ENCODE peak calls at places on chromosomes 1 and 21, in five cellular contexts. One of them, this sample, is unnamed.

GRCh38 chr1:27478098-27478497 is 11.9 kb downstream of the WASF2 start:
- DNase-seq in HEK293T: no peak
- DNase-seq in HepG2: no peak
- DNase-seq in SK-N-SH: no peak
- DNase-seq in K562: no peak
- DNase-seq in this sample: no peak

GRCh38 chr1:156894711-156895407 is 1.3 kb downstream of the PEAR1 start:
- DNase-seq in SK-N-SH: peak
- DNase-seq in HEK293T: no peak
- DNase-seq in HepG2: no peak
- DNase-seq in K562: peak
- DNase-seq in this sample: no peak

GRCh38 chr21:31530918-31531705 is 128.4 kb upstream of the SOD1 start:
- DNase-seq in HEK293T: no peak
- DNase-seq in HepG2: no peak
- DNase-seq in K562: no peak
- DNase-seq in SK-N-SH: peak
- DNase-seq in this sample: no peak

GRCh38 chr1:47571161-47571560 is 133.3 kb downstream of the FOXD2 start:
- DNase-seq in HepG2: no peak
- DNase-seq in K562: no peak
- DNase-seq in HEK293T: no peak
- DNase-seq in SK-N-SH: no peak
- DNase-seq in this sample: no peak

GRCh38 chr1:10054465-10054864 is 21.7 kb downstream of the UBE4B start:
- DNase-seq in HEK293T: no peak
- DNase-seq in K562: no peak
- DNase-seq in SK-N-SH: no peak
- DNase-seq in HepG2: no peak
- DNase-seq in this sample: no peak

GRCh38 chr1:1432951-1433803 is 2.3 kb upstream of the VWA1 start:
- DNase-seq in HEK293T: peak
- DNase-seq in SK-N-SH: peak
- DNase-seq in K562: peak
- DNase-seq in HepG2: peak
- DNase-seq in this sample: no peak

GRCh38 chr1:84688461-84689061 is 1.7 kb downstream of the SSX2IP start:
- DNase-seq in K562: peak
- DNase-seq in HepG2: no peak
- DNase-seq in SK-N-SH: no peak
- DNase-seq in HEK293T: no peak
- DNase-seq in this sample: no peak

GRCh38 chr1:76292418-76293184 is 218.1 kb downstream of the ST6GALNAC3 start:
- DNase-seq in HepG2: no peak
- DNase-seq in K562: no peak
- DNase-seq in SK-N-SH: no peak
- DNase-seq in HEK293T: no peak
- DNase-seq in this sample: no peak

GRCh38 chr1:114508386-114508898 is 2.6 kb downstream of the TRIM33 start:
- DNase-seq in K562: no peak
- DNase-seq in HEK293T: no peak
- DNase-seq in HepG2: no peak
- DNase-seq in SK-N-SH: no peak
- DNase-seq in this sample: no peak

GRCh38 chr1:30777060-30777905 is 19.7 kb upstream of the LAPTM5 start:
- DNase-seq in HepG2: no peak
- DNase-seq in K562: peak
- DNase-seq in HEK293T: no peak
- DNase-seq in SK-N-SH: no peak
- DNase-seq in this sample: no peak

GRCh38 chr1:110433803-110434202 is 17.1 kb upstream of the PROK1 start:
- DNase-seq in K562: peak
- DNase-seq in HepG2: peak
- DNase-seq in SK-N-SH: no peak
- DNase-seq in HEK293T: peak
- DNase-seq in this sample: no peak

GRCh38 chr1:81833722-81834121 is 33.0 kb downstream of the ADGRL2 start:
- DNase-seq in HEK293T: no peak
- DNase-seq in K562: no peak
- DNase-seq in HepG2: no peak
- DNase-seq in SK-N-SH: no peak
- DNase-seq in this sample: no peak

GRCh38 chr1:47769983-47770382 is 227.2 kb downstream of the TRABD2B start:
- DNase-seq in HepG2: no peak
- DNase-seq in K562: no peak
- DNase-seq in HEK293T: no peak
- DNase-seq in SK-N-SH: no peak
- DNase-seq in this sample: no peak

GRCh38 chr1:177650947-177651346 is 318.9 kb downstream of the SEC16B start:
- DNase-seq in HepG2: no peak
- DNase-seq in HEK293T: no peak
- DNase-seq in SK-N-SH: no peak
- DNase-seq in K562: no peak
- DNase-seq in this sample: peak

GRCh38 chr1:153945795-153946621 is 510 bp downstream of the DENND4B start:
- DNase-seq in K562: peak
- DNase-seq in HEK293T: peak
- DNase-seq in HepG2: no peak
- DNase-seq in SK-N-SH: peak
- DNase-seq in this sample: peak

GRCh38 chr1:99968214-99968613 is 1.6 kb upstream of the SLC35A3 start:
- DNase-seq in K562: no peak
- DNase-seq in SK-N-SH: no peak
- DNase-seq in HepG2: no peak
- DNase-seq in HEK293T: no peak
- DNase-seq in this sample: no peak

GRCh38 chr1:165882168-165882837 is 54.9 kb downstream of the UCK2 start:
- DNase-seq in HepG2: no peak
- DNase-seq in SK-N-SH: no peak
- DNase-seq in HEK293T: no peak
- DNase-seq in K562: no peak
- DNase-seq in this sample: no peak

GRCh38 chr1:183569141-183569540 is 21.1 kb downstream of the NCF2 start:
- DNase-seq in HEK293T: no peak
- DNase-seq in K562: no peak
- DNase-seq in HepG2: peak
- DNase-seq in SK-N-SH: no peak
- DNase-seq in this sample: no peak

GRCh38 chr1:230170610-230171009 is 103.6 kb downstream of the GALNT2 start:
- DNase-seq in K562: no peak
- DNase-seq in HEK293T: no peak
- DNase-seq in SK-N-SH: no peak
- DNase-seq in HepG2: no peak
- DNase-seq in this sample: no peak

GRCh38 chr1:47438321-47439150 is 692 bp downstream of the FOXD2 start:
- DNase-seq in SK-N-SH: no peak
- DNase-seq in HEK293T: no peak
- DNase-seq in HepG2: no peak
- DNase-seq in K562: no peak
- DNase-seq in this sample: no peak

GRCh38 chr1:65114312-65114711 is 33.7 kb upstream of the AK4 start:
- DNase-seq in HEK293T: peak
- DNase-seq in HepG2: peak
- DNase-seq in K562: no peak
- DNase-seq in SK-N-SH: peak
- DNase-seq in this sample: no peak

GRCh38 chr1:28062806-28063205 is 25.6 kb downstream of the EYA3 start:
- DNase-seq in K562: no peak
- DNase-seq in HEK293T: no peak
- DNase-seq in SK-N-SH: no peak
- DNase-seq in HepG2: no peak
- DNase-seq in this sample: no peak

GRCh38 chr1:224607220-224608148 is 8.6 kb upstream of the CNIH3 start:
- DNase-seq in HepG2: no peak
- DNase-seq in HEK293T: no peak
- DNase-seq in K562: no peak
- DNase-seq in SK-N-SH: no peak
- DNase-seq in this sample: no peak

GRCh38 chr1:207918016-207918415 is 7.1 kb upstream of the CD34 start:
- DNase-seq in HEK293T: no peak
- DNase-seq in K562: no peak
- DNase-seq in SK-N-SH: no peak
- DNase-seq in HepG2: no peak
- DNase-seq in this sample: no peak

GRCh38 chr1:189180057-189180456 is 1297.6 kb downstream of the BRINP3 start:
- DNase-seq in K562: no peak
- DNase-seq in SK-N-SH: no peak
- DNase-seq in HepG2: no peak
- DNase-seq in HEK293T: no peak
- DNase-seq in this sample: no peak

GRCh38 chr1:92065042-92065441 is 10.2 kb downstream of the SETSIP start:
- DNase-seq in SK-N-SH: peak
- DNase-seq in K562: no peak
- DNase-seq in HepG2: peak
- DNase-seq in HEK293T: peak
- DNase-seq in this sample: no peak

GRCh38 chr1:113058861-113059441 is 14.0 kb upstream of the LRIG2 start:
- DNase-seq in SK-N-SH: peak
- DNase-seq in HepG2: no peak
- DNase-seq in K562: peak
- DNase-seq in HEK293T: no peak
- DNase-seq in this sample: no peak

GRCh38 chr1:241356519-241357365 is at the start of gene RGS7:
- DNase-seq in HepG2: peak
- DNase-seq in K562: no peak
- DNase-seq in HEK293T: peak
- DNase-seq in SK-N-SH: peak
- DNase-seq in this sample: no peak

DNA sequence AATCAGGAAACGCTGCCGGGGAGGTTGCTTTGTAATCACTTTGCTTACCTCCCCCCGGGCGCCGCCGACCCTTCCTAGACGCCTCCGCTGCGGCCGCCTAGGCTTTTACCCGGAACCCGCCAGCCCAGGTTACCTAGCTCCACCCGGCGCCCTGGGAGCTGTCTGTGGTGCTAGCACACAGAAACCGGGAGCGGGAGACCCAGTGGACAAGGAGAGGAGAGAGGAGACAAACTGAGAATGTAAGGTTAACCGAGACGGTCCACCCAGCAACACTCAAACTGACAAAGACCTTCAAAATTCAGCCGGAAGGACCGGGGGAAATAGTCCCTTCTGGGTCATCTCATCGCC is 9.8 kb downstream of the BARHL2 start:
- DNase-seq in HepG2: peak
- DNase-seq in HEK293T: peak
- DNase-seq in SK-N-SH: no peak
- DNase-seq in K562: peak
- DNase-seq in this sample: no peak
- TF ChIP-seq FOXM1 in HepG2: no peak
- TF ChIP-seq FOXM1 in HEK293T: no peak
- TF ChIP-seq FOXM1 in SK-N-SH: no peak
- TF ChIP-seq FOXM1 in K562: no peak
- TF ChIP-seq FOXM1 in this sample: no peak

GRCh38 chr1:15224259-15224869 is 22.7 kb upstream of the FHAD1 start:
- DNase-seq in SK-N-SH: no peak
- DNase-seq in HepG2: no peak
- DNase-seq in HEK293T: no peak
- DNase-seq in K562: no peak
- DNase-seq in this sample: no peak
- TF ChIP-seq FOXM1 in SK-N-SH: no peak
- TF ChIP-seq FOXM1 in HepG2: no peak
- TF ChIP-seq FOXM1 in HEK293T: no peak
- TF ChIP-seq FOXM1 in K562: no peak
- TF ChIP-seq FOXM1 in this sample: no peak

GRCh38 chr21:33261635-33262034 is 4.5 kb upstream of the IL10RB start:
- DNase-seq in HEK293T: no peak
- DNase-seq in K562: no peak
- DNase-seq in HepG2: no peak
- DNase-seq in SK-N-SH: no peak
- DNase-seq in this sample: no peak
- TF ChIP-seq FOXM1 in HEK293T: no peak
- TF ChIP-seq FOXM1 in K562: no peak
- TF ChIP-seq FOXM1 in HepG2: no peak
- TF ChIP-seq FOXM1 in SK-N-SH: no peak
- TF ChIP-seq FOXM1 in this sample: no peak

DNA sequence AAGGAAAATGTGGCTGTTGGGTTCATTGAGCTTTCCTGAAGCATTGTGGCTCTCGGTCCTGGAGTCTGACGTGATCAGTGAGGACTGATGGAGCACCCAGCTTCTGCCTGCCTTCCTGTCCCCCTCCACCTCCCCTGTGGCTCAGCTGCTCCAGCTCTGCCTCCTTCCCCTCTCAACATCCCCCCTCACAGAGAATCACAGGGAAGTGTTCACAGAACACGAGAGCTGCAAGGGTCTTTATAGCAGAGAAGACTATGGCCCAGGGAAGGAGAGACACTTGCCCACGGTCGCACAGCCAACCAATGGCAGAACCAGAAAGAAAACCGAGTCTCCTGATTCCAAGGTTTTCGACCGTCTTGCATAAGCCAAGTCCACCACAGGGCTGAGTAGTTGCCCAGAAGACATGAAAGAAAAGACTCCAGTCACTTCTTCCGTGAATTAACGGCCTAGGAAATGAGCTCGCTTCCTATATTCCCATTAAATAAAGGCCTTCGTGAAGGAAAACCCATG is 2.3 kb upstream of the MYOC start:
- DNase-seq in SK-N-SH: no peak
- DNase-seq in K562: no peak
- DNase-seq in HepG2: no peak
- DNase-seq in HEK293T: no peak
- DNase-seq in this sample: no peak
- TF ChIP-seq FOXM1 in SK-N-SH: no peak
- TF ChIP-seq FOXM1 in K562: no peak
- TF ChIP-seq FOXM1 in HepG2: no peak
- TF ChIP-seq FOXM1 in HEK293T: no peak
- TF ChIP-seq FOXM1 in this sample: no peak

GRCh38 chr1:42837742-42838141 is 8.7 kb upstream of the ZNF691 start:
- DNase-seq in SK-N-SH: no peak
- DNase-seq in K562: no peak
- DNase-seq in HEK293T: no peak
- DNase-seq in HepG2: no peak
- DNase-seq in this sample: no peak
- TF ChIP-seq FOXM1 in SK-N-SH: no peak
- TF ChIP-seq FOXM1 in K562: no peak
- TF ChIP-seq FOXM1 in HEK293T: no peak
- TF ChIP-seq FOXM1 in HepG2: no peak
- TF ChIP-seq FOXM1 in this sample: no peak